ENCODE peak calls at places on chromosomes 5 and 9, in eight cellular contexts. One of them, this sample, is unnamed.
A peak's percentile ranks its signal among the peaks of the same experiment; 100 is the strongest.

GRCh38 chr5:132019857-132020555 is 8.5 kb upstream of the ACSL6 start:
- DNase-seq in HL-60: no peak
- DNase-seq in fibroblast of mammary gland: no peak
- DNase-seq in AG10803: no peak
- DNase-seq in WERI-Rb-1: no peak
- DNase-seq in GM20000: peak; percentile 79
- DNase-seq in neural progenitor cell: no peak
- DNase-seq in heart left ventricle: no peak
- DNase-seq in this sample: no peak

GRCh38 chr9:69674112-69674511 is 1.9 kb upstream of the APBA1 start:
- DNase-seq in neural progenitor cell: peak; percentile 20
- DNase-seq in fibroblast of mammary gland: peak; percentile 14
- DNase-seq in AG10803: no peak
- DNase-seq in WERI-Rb-1: peak; percentile 33
- DNase-seq in GM20000: no peak
- DNase-seq in heart left ventricle: no peak
- DNase-seq in HL-60: no peak
- DNase-seq in this sample: no peak

GRCh38 chr9:81373294-81373693 is 316.1 kb downstream of the TLE1 start:
- DNase-seq in heart left ventricle: peak; percentile 68
- DNase-seq in HL-60: no peak
- DNase-seq in AG10803: no peak
- DNase-seq in WERI-Rb-1: no peak
- DNase-seq in GM20000: no peak
- DNase-seq in fibroblast of mammary gland: no peak
- DNase-seq in neural progenitor cell: no peak
- DNase-seq in this sample: no peak

GRCh38 chr5:37532976-37533740 is 154.0 kb downstream of the WDR70 start:
- DNase-seq in fibroblast of mammary gland: peak; percentile 23
- DNase-seq in WERI-Rb-1: no peak
- DNase-seq in heart left ventricle: no peak
- DNase-seq in GM20000: no peak
- DNase-seq in neural progenitor cell: no peak
- DNase-seq in HL-60: no peak
- DNase-seq in AG10803: no peak
- DNase-seq in this sample: no peak

GRCh38 chr5:160905285-160905684 is 53.3 kb upstream of the ATP10B start:
- DNase-seq in WERI-Rb-1: no peak
- DNase-seq in heart left ventricle: no peak
- DNase-seq in AG10803: no peak
- DNase-seq in GM20000: no peak
- DNase-seq in fibroblast of mammary gland: no peak
- DNase-seq in neural progenitor cell: no peak
- DNase-seq in HL-60: no peak
- DNase-seq in this sample: no peak

GRCh38 chr5:132239776-132240175 is 12.1 kb upstream of the P4HA2 start:
- DNase-seq in HL-60: no peak
- DNase-seq in GM20000: no peak
- DNase-seq in heart left ventricle: no peak
- DNase-seq in AG10803: no peak
- DNase-seq in neural progenitor cell: no peak
- DNase-seq in WERI-Rb-1: peak; percentile 1
- DNase-seq in fibroblast of mammary gland: no peak
- DNase-seq in this sample: no peak

GRCh38 chr5:34534237-34535108 is 121.7 kb upstream of the RAI14 start:
- DNase-seq in fibroblast of mammary gland: peak; percentile 90
- DNase-seq in HL-60: no peak
- DNase-seq in AG10803: peak; percentile 99
- DNase-seq in GM20000: peak; percentile 37
- DNase-seq in heart left ventricle: no peak
- DNase-seq in neural progenitor cell: no peak
- DNase-seq in WERI-Rb-1: no peak
- DNase-seq in this sample: no peak

GRCh38 chr5:74947961-74948613 is 81.9 kb upstream of the FAM169A start:
- DNase-seq in GM20000: no peak
- DNase-seq in heart left ventricle: no peak
- DNase-seq in neural progenitor cell: no peak
- DNase-seq in fibroblast of mammary gland: peak; percentile 12
- DNase-seq in WERI-Rb-1: no peak
- DNase-seq in AG10803: no peak
- DNase-seq in HL-60: no peak
- DNase-seq in this sample: no peak

GRCh38 chr5:58314356-58315045 is 145.4 kb downstream of the PLK2 start:
- DNase-seq in WERI-Rb-1: no peak
- DNase-seq in GM20000: no peak
- DNase-seq in neural progenitor cell: no peak
- DNase-seq in AG10803: no peak
- DNase-seq in heart left ventricle: no peak
- DNase-seq in HL-60: no peak
- DNase-seq in fibroblast of mammary gland: no peak
- DNase-seq in this sample: no peak

GRCh38 chr5:78771260-78772240 is 123.0 kb upstream of the LHFPL2 start:
- DNase-seq in WERI-Rb-1: no peak
- DNase-seq in AG10803: no peak
- DNase-seq in HL-60: no peak
- DNase-seq in GM20000: no peak
- DNase-seq in heart left ventricle: no peak
- DNase-seq in fibroblast of mammary gland: no peak
- DNase-seq in neural progenitor cell: no peak
- DNase-seq in this sample: no peak

GRCh38 chr9:129480227-129480626 is 140.7 kb downstream of the C9orf50 start:
- DNase-seq in HL-60: no peak
- DNase-seq in fibroblast of mammary gland: peak; percentile 36
- DNase-seq in WERI-Rb-1: no peak
- DNase-seq in heart left ventricle: no peak
- DNase-seq in AG10803: peak; percentile 49
- DNase-seq in GM20000: no peak
- DNase-seq in neural progenitor cell: no peak
- DNase-seq in this sample: no peak

GRCh38 chr5:17413691-17414090 is 84.3 kb upstream of the TAF11L2 start:
- DNase-seq in neural progenitor cell: no peak
- DNase-seq in fibroblast of mammary gland: no peak
- DNase-seq in heart left ventricle: no peak
- DNase-seq in HL-60: no peak
- DNase-seq in AG10803: no peak
- DNase-seq in WERI-Rb-1: no peak
- DNase-seq in GM20000: no peak
- DNase-seq in this sample: no peak

GRCh38 chr5:168578006-168578405 is 1.2 kb downstream of the PANK3 start:
- DNase-seq in HL-60: no peak
- DNase-seq in GM20000: peak; percentile 12
- DNase-seq in WERI-Rb-1: no peak
- DNase-seq in neural progenitor cell: no peak
- DNase-seq in fibroblast of mammary gland: peak; percentile 56
- DNase-seq in AG10803: peak; percentile 25
- DNase-seq in heart left ventricle: no peak
- DNase-seq in this sample: no peak

GRCh38 chr9:76576344-76576743 is 117.4 kb downstream of the GCNT1 start:
- DNase-seq in WERI-Rb-1: no peak
- DNase-seq in fibroblast of mammary gland: peak; percentile 89
- DNase-seq in GM20000: peak; percentile 75
- DNase-seq in heart left ventricle: peak; percentile 51
- DNase-seq in neural progenitor cell: no peak
- DNase-seq in HL-60: peak; percentile 95
- DNase-seq in AG10803: peak; percentile 87
- DNase-seq in this sample: no peak

GRCh38 chr5:154421868-154422267 is 23.9 kb upstream of the SAP30L start:
- DNase-seq in AG10803: no peak
- DNase-seq in GM20000: peak; percentile 19
- DNase-seq in neural progenitor cell: peak; percentile 47
- DNase-seq in heart left ventricle: no peak
- DNase-seq in fibroblast of mammary gland: peak; percentile 31
- DNase-seq in HL-60: no peak
- DNase-seq in WERI-Rb-1: peak; percentile 61
- DNase-seq in this sample: no peak

GRCh38 chr5:1515921-1516571 is 7.7 kb downstream of the LPCAT1 start:
- DNase-seq in WERI-Rb-1: peak; percentile 6
- DNase-seq in HL-60: no peak
- DNase-seq in neural progenitor cell: no peak
- DNase-seq in fibroblast of mammary gland: peak; percentile 65
- DNase-seq in AG10803: no peak
- DNase-seq in heart left ventricle: no peak
- DNase-seq in GM20000: peak; percentile 7
- DNase-seq in this sample: peak; percentile 11

GRCh38 chr5:32244017-32244416 is 68.7 kb downstream of the MTMR12 start:
- DNase-seq in WERI-Rb-1: peak; percentile 69
- DNase-seq in GM20000: no peak
- DNase-seq in heart left ventricle: no peak
- DNase-seq in AG10803: no peak
- DNase-seq in fibroblast of mammary gland: no peak
- DNase-seq in HL-60: no peak
- DNase-seq in neural progenitor cell: no peak
- DNase-seq in this sample: no peak

GRCh38 chr5:177546262-177546741 is 8.1 kb downstream of the FAM193B start:
- DNase-seq in WERI-Rb-1: no peak
- DNase-seq in neural progenitor cell: no peak
- DNase-seq in heart left ventricle: peak; percentile 72
- DNase-seq in AG10803: peak; percentile 99
- DNase-seq in GM20000: no peak
- DNase-seq in HL-60: peak; percentile 65
- DNase-seq in fibroblast of mammary gland: peak; percentile 100
- DNase-seq in this sample: no peak

GRCh38 chr9:104903609-104904008 is 24.3 kb downstream of the ABCA1 start:
- DNase-seq in WERI-Rb-1: no peak
- DNase-seq in AG10803: no peak
- DNase-seq in HL-60: no peak
- DNase-seq in neural progenitor cell: no peak
- DNase-seq in GM20000: no peak
- DNase-seq in heart left ventricle: no peak
- DNase-seq in fibroblast of mammary gland: peak; percentile 73
- DNase-seq in this sample: no peak

GRCh38 chr5:88660947-88661869 is 221.8 kb downstream of the MEF2C start:
- DNase-seq in heart left ventricle: peak; percentile 44
- DNase-seq in GM20000: peak; percentile 86
- DNase-seq in HL-60: no peak
- DNase-seq in WERI-Rb-1: peak; percentile 98
- DNase-seq in neural progenitor cell: peak; percentile 97
- DNase-seq in AG10803: peak; percentile 60
- DNase-seq in fibroblast of mammary gland: peak; percentile 61
- DNase-seq in this sample: peak; percentile 77

GRCh38 chr9:100096378-100096916 is 2.4 kb downstream of the ERP44 start:
- DNase-seq in AG10803: no peak
- DNase-seq in fibroblast of mammary gland: no peak
- DNase-seq in heart left ventricle: no peak
- DNase-seq in HL-60: no peak
- DNase-seq in GM20000: no peak
- DNase-seq in WERI-Rb-1: no peak
- DNase-seq in neural progenitor cell: no peak
- DNase-seq in this sample: no peak

DNA sequence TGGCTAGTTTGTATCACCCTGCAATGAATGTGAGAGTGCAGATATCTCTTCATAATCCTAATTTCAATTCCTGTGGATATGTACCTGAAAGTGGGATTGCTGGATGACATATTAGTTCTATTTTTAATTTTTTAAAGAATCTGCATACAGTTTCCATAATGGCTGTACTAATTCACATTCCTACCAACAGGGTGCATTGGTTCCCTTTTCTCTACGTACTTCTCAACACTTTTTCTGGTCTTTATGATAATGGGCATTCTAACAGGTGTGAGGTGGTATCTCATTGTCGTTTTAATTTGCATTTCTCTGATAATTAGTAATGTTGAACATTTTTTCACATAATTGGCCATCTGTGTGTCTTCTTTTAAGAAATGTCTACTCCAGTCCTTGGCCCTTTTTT is 927.5 kb downstream of the DTWD2 start:
- DNase-seq in HL-60: no peak
- DNase-seq in AG10803: no peak
- DNase-seq in neural progenitor cell: no peak
- DNase-seq in heart left ventricle: no peak
- DNase-seq in WERI-Rb-1: no peak
- DNase-seq in fibroblast of mammary gland: no peak
- DNase-seq in GM20000: no peak
- DNase-seq in this sample: no peak
- TF ChIP-seq CTCF in HL-60: no peak
- TF ChIP-seq CTCF in AG10803: no peak
- TF ChIP-seq CTCF in neural progenitor cell: peak; percentile 51
- TF ChIP-seq CTCF in heart left ventricle: no peak
- TF ChIP-seq CTCF in WERI-Rb-1: peak; percentile 13
- TF ChIP-seq CTCF in fibroblast of mammary gland: no peak
- TF ChIP-seq CTCF in GM20000: no peak
- TF ChIP-seq CTCF in this sample: peak; percentile 31

GRCh38 chr9:5453673-5454072 is 3.3 kb downstream of the CD274 start:
- DNase-seq in neural progenitor cell: no peak
- DNase-seq in AG10803: no peak
- DNase-seq in WERI-Rb-1: no peak
- DNase-seq in heart left ventricle: peak; percentile 62
- DNase-seq in HL-60: no peak
- DNase-seq in GM20000: no peak
- DNase-seq in fibroblast of mammary gland: no peak
- DNase-seq in this sample: no peak
- TF ChIP-seq CTCF in neural progenitor cell: no peak
- TF ChIP-seq CTCF in AG10803: no peak
- TF ChIP-seq CTCF in WERI-Rb-1: no peak
- TF ChIP-seq CTCF in heart left ventricle: no peak
- TF ChIP-seq CTCF in HL-60: no peak
- TF ChIP-seq CTCF in GM20000: no peak
- TF ChIP-seq CTCF in fibroblast of mammary gland: no peak
- TF ChIP-seq CTCF in this sample: no peak

DNA sequence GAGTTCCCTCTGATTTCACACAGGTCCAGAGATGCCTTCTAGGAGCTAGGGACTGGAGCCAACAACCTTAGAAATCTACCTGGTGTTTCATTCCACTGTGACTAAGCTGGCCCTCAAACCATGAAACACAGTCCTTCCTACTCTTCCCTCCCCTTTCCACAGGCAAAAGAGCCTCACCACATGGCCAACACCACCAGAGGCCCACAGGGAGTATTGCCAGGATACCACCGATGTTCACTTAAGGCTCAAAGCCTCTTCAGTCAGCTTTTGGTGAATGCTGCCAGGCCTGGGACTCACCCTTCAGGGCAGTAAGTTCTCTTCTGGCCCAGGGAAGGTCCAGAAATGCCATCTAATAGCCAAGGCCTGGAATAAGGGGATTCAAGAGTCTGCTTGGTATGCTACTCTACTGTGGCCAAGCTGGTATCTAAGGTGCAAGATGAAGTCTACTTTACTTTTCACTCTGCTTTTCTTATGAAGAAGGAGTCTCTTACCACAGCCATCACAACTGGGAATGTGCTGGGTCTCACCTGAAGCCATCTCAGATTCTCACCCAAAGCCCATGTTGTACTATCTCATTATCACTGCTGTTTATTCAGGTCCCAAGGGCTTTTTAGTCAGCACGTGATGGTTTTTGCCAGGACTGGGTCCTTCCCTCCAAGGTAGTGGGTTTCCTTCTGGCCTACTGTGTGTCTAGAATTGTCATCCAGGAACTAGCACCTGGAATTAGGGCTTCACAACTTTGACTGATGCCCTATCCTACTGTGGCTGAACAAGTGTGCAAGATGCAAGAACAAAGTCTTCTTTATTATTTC is 1018.4 kb downstream of the TAF11L14 start:
- DNase-seq in WERI-Rb-1: no peak
- DNase-seq in fibroblast of mammary gland: no peak
- DNase-seq in neural progenitor cell: no peak
- DNase-seq in heart left ventricle: no peak
- DNase-seq in HL-60: no peak
- DNase-seq in GM20000: no peak
- DNase-seq in AG10803: no peak
- DNase-seq in this sample: no peak
- TF ChIP-seq CTCF in WERI-Rb-1: no peak
- TF ChIP-seq CTCF in fibroblast of mammary gland: no peak
- TF ChIP-seq CTCF in neural progenitor cell: no peak
- TF ChIP-seq CTCF in heart left ventricle: no peak
- TF ChIP-seq CTCF in HL-60: no peak
- TF ChIP-seq CTCF in GM20000: no peak
- TF ChIP-seq CTCF in AG10803: no peak
- TF ChIP-seq CTCF in this sample: no peak

GRCh38 chr5:9663891-9664290 is 33.7 kb upstream of the TAS2R1 start:
- DNase-seq in neural progenitor cell: no peak
- DNase-seq in AG10803: no peak
- DNase-seq in fibroblast of mammary gland: no peak
- DNase-seq in HL-60: no peak
- DNase-seq in GM20000: no peak
- DNase-seq in heart left ventricle: no peak
- DNase-seq in WERI-Rb-1: no peak
- DNase-seq in this sample: no peak
- TF ChIP-seq CTCF in neural progenitor cell: no peak
- TF ChIP-seq CTCF in AG10803: no peak
- TF ChIP-seq CTCF in fibroblast of mammary gland: no peak
- TF ChIP-seq CTCF in HL-60: no peak
- TF ChIP-seq CTCF in GM20000: no peak
- TF ChIP-seq CTCF in heart left ventricle: no peak
- TF ChIP-seq CTCF in WERI-Rb-1: no peak
- TF ChIP-seq CTCF in this sample: no peak